ENCODE peak calls at places on chromosomes 3 and 15, in five cellular contexts. E is NCI-H2081; Y is GM19239; A is activated naive CD4-positive, alpha-beta T cell treated with anti-CD3 and anti-CD28 coated beads for 36 hours; W is SW480. L is an unnamed sample.

GRCh38 chr3:57999423-58000115 is 8.7 kb upstream of the FLNB start:
- DNase-seq in E (no peak), Y (no peak), A (no peak), W (peak; percentile 87), L (no peak)

GRCh38 chr3:66312039-66312438 is 91.2 kb downstream of the SLC25A26 start:
- DNase-seq in E (no peak), Y (no peak), A (no peak), W (no peak), L (no peak)

GRCh38 chr3:66431494-66431893 is 69.3 kb downstream of the LRIG1 start:
- DNase-seq in E (no peak), Y (no peak), A (no peak), W (no peak), L (no peak)

GRCh38 chr15:81092559-81092902 is 41.5 kb upstream of the CFAP161 start:
- DNase-seq in E (no peak), Y (no peak), A (no peak), W (no peak), L (no peak)

GRCh38 chr15:68601206-68602197 is 22.7 kb downstream of the CORO2B start:
- DNase-seq in E (no peak), Y (no peak), A (no peak), W (no peak), L (no peak)

GRCh38 chr3:45968706-45969105 is 25.4 kb downstream of the CXCR6 start:
- DNase-seq in E (no peak), Y (no peak), A (no peak), W (no peak), L (no peak)

GRCh38 chr3:13385373-13385965 is 34.7 kb downstream of the NUP210 start:
- DNase-seq in E (no peak), Y (no peak), A (no peak), W (no peak), L (no peak)

GRCh38 chr15:66196565-66196964 is 57.0 kb downstream of the MEGF11 start:
- DNase-seq in E (no peak), Y (no peak), A (no peak), W (peak; percentile 89), L (no peak)

GRCh38 chr3:148911173-148911572 is 46.1 kb downstream of the CPA3 start:
- DNase-seq in E (no peak), Y (no peak), A (no peak), W (peak; percentile 44), L (no peak)

GRCh38 chr15:101456079-101456791 is 33.3 kb downstream of the PCSK6 start:
- DNase-seq in E (no peak), Y (no peak), A (no peak), W (no peak), L (no peak)

GRCh38 chr3:83513677-83514076 is 1445.1 kb upstream of the CADM2 start:
- DNase-seq in E (no peak), Y (no peak), A (no peak), W (no peak), L (no peak)

GRCh38 chr3:98961161-98962155 is 60.0 kb upstream of the DCBLD2 start:
- DNase-seq in E (no peak), Y (no peak), A (no peak), W (peak; percentile 62), L (no peak)

GRCh38 chr3:112013058-112013783 is 14.5 kb downstream of the TAGLN3 start:
- DNase-seq in E (no peak), Y (peak; percentile 40), A (peak; percentile 81), W (peak; percentile 75), L (peak; percentile 22)

GRCh38 chr3:36893137-36893557 is 51.7 kb downstream of the TRANK1 start:
- DNase-seq in E (no peak), Y (no peak), A (peak; percentile 55), W (no peak), L (no peak)

GRCh38 chr3:132006605-132007204 is 28.1 kb downstream of the CPNE4 start:
- DNase-seq in E (peak; percentile 31), Y (peak; percentile 5), A (peak; percentile 47), W (peak; percentile 34), L (no peak)

GRCh38 chr3:32283304-32283703 is 44.8 kb downstream of the CMTM8 start:
- DNase-seq in E (no peak), Y (no peak), A (no peak), W (no peak), L (no peak)

GRCh38 chr3:81485444-81485865 is 276.0 kb downstream of the GBE1 start:
- DNase-seq in E (no peak), Y (peak; percentile 4), A (no peak), W (no peak), L (no peak)

GRCh38 chr3:129087138-129087702 is 26.6 kb downstream of the GP9 start:
- DNase-seq in E (no peak), Y (no peak), A (no peak), W (no peak), L (no peak)

GRCh38 chr3:133992951-133993595 is 36.7 kb downstream of the SLCO2A1 start:
- DNase-seq in E (no peak), Y (no peak), A (no peak), W (no peak), L (no peak)

GRCh38 chr15:33292718-33293307 is 18.0 kb upstream of the RYR3 start:
- DNase-seq in E (peak; percentile 75), Y (no peak), A (peak; percentile 75), W (peak; percentile 52), L (peak; percentile 32)

GRCh38 chr3:48232232-48232631 is 8.7 kb upstream of the ZNF589 start:
- DNase-seq in E (no peak), Y (no peak), A (no peak), W (no peak), L (peak; percentile 80)

GRCh38 chr15:45849136-45849535 is 214.3 kb downstream of the SQOR start:
- DNase-seq in E (no peak), Y (no peak), A (no peak), W (no peak), L (no peak)

GRCh38 chr3:46021516-46021915 is 5.8 kb downstream of the XCR1 start:
- DNase-seq in E (no peak), Y (no peak), A (no peak), W (no peak), L (no peak)

GRCh38 chr15:64158363-64159134 is 4.3 kb downstream of the PPIB start:
- DNase-seq in E (no peak), Y (no peak), A (no peak), W (no peak), L (no peak)

GRCh38 chr15:57019496-57020160 is 101.2 kb downstream of the TCF12 start:
- DNase-seq in E (no peak), Y (no peak), A (no peak), W (no peak), L (no peak)

GRCh38 chr3:49470714-49471420 is 800 bp downstream of the DAG1 start:
- DNase-seq in E (no peak), Y (no peak), A (peak; percentile 11), W (no peak), L (no peak)

GRCh38 chr3:54900954-54901591 is 26.8 kb downstream of the LRTM1 start:
- DNase-seq in E (no peak), Y (no peak), A (no peak), W (no peak), L (no peak)

GRCh38 chr3:113685956-113686721 is 10.3 kb downstream of the USF3 start:
- DNase-seq in E (no peak), Y (no peak), A (no peak), W (no peak), L (no peak)

GRCh38 chr3:128479558-128480086 is 12.9 kb upstream of the DNAJB8 start:
- DNase-seq in E (no peak), Y (no peak), A (no peak), W (no peak), L (no peak)

GRCh38 chr3:100602506-100603444 is 6.6 kb upstream of the ADGRG7 start:
- DNase-seq in E (peak; percentile 22), Y (no peak), A (no peak), W (peak; percentile 42), L (peak; percentile 45)

GRCh38 chr3:139797724-139798343 is 120.1 kb upstream of the NMNAT3 start:
- DNase-seq in E (no peak), Y (no peak), A (peak; percentile 51), W (no peak), L (peak; percentile 13)

L was measured in LNCaP clone FGC.